ENCODE peak calls at places on chromosomes 2 and 18, in six cellular contexts. M is anterior cingulate cortex; R is activated CD4-positive, alpha-beta T cell treated with anti-CD3 and anti-CD28 coated beads, Interleukin-2, amount 50 U/mL, for 4 hours; X is activated B cell treated with CpG ODN at 0.5 μM for 24 hours; I is effector CD8-positive, alpha-beta T cell; D is cardiac muscle cell. K is an unnamed sample.

GRCh38 chr2:38750011-38750792 is 959 bp downstream of the SRSF7 start:
- DNase-seq in M (peak), R (peak), X (peak), I (peak), D (peak), K (peak)

GRCh38 chr2:10124538-10125045 is 2.1 kb downstream of the RRM2 start:
- DNase-seq in M (peak), R (peak), X (no peak), I (no peak), D (peak), K (peak)

GRCh38 chr2:149200109-149200520 is 130.3 kb upstream of the LYPD6 start:
- DNase-seq in M (no peak), R (no peak), X (no peak), I (no peak), D (peak), K (no peak)

GRCh38 chr2:16525265-16525887 is 140.3 kb downstream of the CYRIA start:
- DNase-seq in M (no peak), R (no peak), X (no peak), I (no peak), D (peak), K (peak)

GRCh38 chr2:241885701-241886643 is 16.4 kb downstream of the RTP5 start:
- DNase-seq in M (no peak), R (no peak), X (no peak), I (no peak), D (no peak), K (peak)

GRCh38 chr18:54958711-54959625 is at the start of gene CCDC68:
- DNase-seq in M (no peak), R (no peak), X (no peak), I (no peak), D (peak), K (no peak)

GRCh38 chr18:22977847-22978701 is 44.9 kb downstream of the RBBP8 start:
- DNase-seq in M (no peak), R (no peak), X (no peak), I (no peak), D (peak), K (no peak)

GRCh38 chr18:12657849-12658829 is at the start of gene SPIRE1:
- DNase-seq in M (peak), R (peak), X (peak), I (no peak), D (peak), K (no peak)

GRCh38 chr2:175404839-175405238 is 223.3 kb upstream of the ATP5MC3 start:
- DNase-seq in M (no peak), R (no peak), X (no peak), I (no peak), D (no peak), K (no peak)

GRCh38 chr2:145203931-145204330 is 684.0 kb upstream of the ZEB2 start:
- DNase-seq in M (no peak), R (no peak), X (no peak), I (no peak), D (no peak), K (no peak)

GRCh38 chr2:6694555-6694954 is 171.2 kb downstream of the CMPK2 start:
- DNase-seq in M (no peak), R (no peak), X (no peak), I (no peak), D (no peak), K (no peak)

GRCh38 chr2:72788756-72789155 is 37.1 kb downstream of the EXOC6B start:
- DNase-seq in M (no peak), R (no peak), X (no peak), I (no peak), D (peak), K (no peak)

GRCh38 chr18:3235846-3236245 is 11.8 kb upstream of the MYL12A start:
- DNase-seq in M (no peak), R (no peak), X (no peak), I (no peak), D (no peak), K (no peak)

GRCh38 chr2:120736955-120737801 is 1.5 kb downstream of the GLI2 start:
- DNase-seq in M (no peak), R (no peak), X (no peak), I (no peak), D (peak), K (no peak)